ENCODE peak calls at places on chromosomes 6 and 20, in seven cellular contexts. V is stimulated activated naive CD8-positive, alpha-beta T cell treated with anti-CD3 and anti-CD28 coated beads, Interleukin-15, amount 100 ng/mL, for 72 hours; B is NCI-H1105; W is HAP-1; R is head of caudate nucleus; Z is GM23338; O is activated naive CD4-positive, alpha-beta T cell treated with anti-CD3 and anti-CD28 coated beads, Interleukin-2, amount 10 ng/mL, durations not matched to agents 7 days and 5 days. N is an unnamed sample.
A peak's percentile ranks its signal among the peaks of the same experiment; 100 is the strongest.

GRCh38 chr6:137904822-137905617 is 38.0 kb downstream of the TNFAIP3 start:
- DNase-seq in W (no peak), R (no peak), B (no peak), V (peak; percentile 85), Z (no peak), O (peak; percentile 60), N (no peak)

GRCh38 chr20:15916623-15917022 is 656.6 kb downstream of the KIF16B start:
- DNase-seq in O (no peak), B (no peak), Z (peak; percentile 18), W (no peak), V (no peak), R (no peak), N (no peak)

GRCh38 chr6:26224940-26225847 is 138.0 kb downstream of the HFE start:
- DNase-seq in W (no peak), V (no peak), O (no peak), Z (peak; percentile 84), B (no peak), R (no peak), N (peak; percentile 76)

GRCh38 chr20:50488236-50488806 is 21.9 kb upstream of the PTPN1 start:
- DNase-seq in Z (no peak), B (no peak), V (no peak), R (no peak), W (no peak), O (no peak), N (no peak)

GRCh38 chr6:39777661-39778060 is 14.5 kb upstream of the DAAM2 start:
- DNase-seq in R (peak; percentile 28), W (no peak), Z (no peak), O (no peak), V (no peak), B (no peak), N (no peak)

GRCh38 chr20:38294334-38294592 is 9.7 kb upstream of the BPI start:
- DNase-seq in Z (no peak), V (no peak), R (no peak), O (no peak), B (no peak), W (no peak), N (no peak)

GRCh38 chr6:422423-423061 is 31.0 kb downstream of the IRF4 start:
- DNase-seq in W (no peak), Z (no peak), V (peak; percentile 83), B (no peak), R (no peak), O (peak; percentile 67), N (peak; percentile 99)

GRCh38 chr6:31822038-31822821 is 5.3 kb upstream of the HSPA1B start:
- DNase-seq in O (peak; percentile 67), W (peak; percentile 81), V (peak; percentile 69), Z (peak; percentile 82), R (peak; percentile 73), B (peak; percentile 35), N (peak; percentile 85)

GRCh38 chr6:46011241-46012085 is 4.2 kb downstream of the CLIC5 start:
- DNase-seq in R (no peak), O (peak; percentile 82), Z (no peak), B (no peak), V (peak; percentile 88), W (no peak), N (no peak)

GRCh38 chr20:57596998-57597939 is 23.0 kb downstream of the ZBP1 start:
- DNase-seq in O (peak; percentile 80), B (peak; percentile 30), Z (peak; percentile 81), R (peak; percentile 73), W (peak; percentile 84), V (peak; percentile 71), N (peak; percentile 27)

GRCh38 chr20:17570347-17571152 is 675 bp downstream of the DSTN start:
- DNase-seq in V (no peak), R (peak; percentile 51), Z (peak; percentile 69), B (peak; percentile 39), O (peak; percentile 50), W (peak; percentile 72), N (peak; percentile 41)

GRCh38 chr20:842547-842940 is 9.0 kb downstream of the FAM110A start:
- DNase-seq in B (no peak), V (no peak), Z (no peak), O (no peak), R (no peak), W (no peak), N (no peak)

GRCh38 chr20:23362392-23363256 is 642 bp downstream of the GZF1 start:
- DNase-seq in R (no peak), W (peak; percentile 34), O (no peak), B (peak; percentile 61), Z (peak; percentile 68), V (peak; percentile 33), N (no peak)

GRCh38 chr6:30740993-30741784 is 1.3 kb downstream of the FLOT1 start:
- DNase-seq in W (no peak), R (no peak), Z (no peak), V (no peak), O (no peak), B (no peak), N (no peak)

GRCh38 chr20:49573900-49574416 is 6.0 kb upstream of the PTGIS start:
- DNase-seq in R (no peak), O (no peak), V (no peak), Z (no peak), B (no peak), W (no peak), N (peak; percentile 70)

GRCh38 chr6:15399651-15400470 is 154.0 kb downstream of the JARID2 start:
- DNase-seq in V (no peak), B (peak; percentile 68), O (peak; percentile 34), W (peak; percentile 82), Z (no peak), R (peak; percentile 80), N (peak; percentile 82)

GRCh38 chr6:134938896-134939295 is 11.0 kb downstream of the ALDH8A1 start:
- DNase-seq in B (no peak), O (peak; percentile 58), Z (no peak), V (peak; percentile 52), W (no peak), R (no peak), N (no peak)

GRCh38 chr6:18990313-18990978 is 603.3 kb downstream of the RNF144B start:
- DNase-seq in R (peak; percentile 81), Z (peak; percentile 91), B (peak; percentile 86), W (peak; percentile 84), O (peak; percentile 34), V (peak; percentile 18), N (peak; percentile 37)

GRCh38 chr6:143496974-143497373 is 14.5 kb downstream of the FUCA2 start:
- DNase-seq in B (no peak), Z (no peak), V (no peak), W (no peak), R (no peak), O (no peak), N (no peak)

GRCh38 chr20:63155266-63156165 is 60.4 kb downstream of the YTHDF1 start:
- DNase-seq in O (no peak), W (no peak), Z (no peak), V (no peak), R (peak; percentile 4), B (no peak), N (no peak)

GRCh38 chr20:36394340-36394965 is 88.3 kb downstream of the DLGAP4 start:
- DNase-seq in Z (no peak), W (no peak), V (no peak), B (no peak), O (no peak), R (peak; percentile 76), N (peak; percentile 12)

GRCh38 chr6:106216527-106216926 is 109.0 kb downstream of the ATG5 start:
- DNase-seq in B (no peak), R (no peak), W (no peak), Z (no peak), V (no peak), O (no peak), N (peak; percentile 5)

GRCh38 chr20:30630761-30631160 is 626.7 kb upstream of the DEFB115 start:
- DNase-seq in Z (no peak), W (no peak), V (no peak), O (no peak), R (no peak), B (no peak), N (no peak)